ENCODE peak calls at places on chromosomes 13 and 19, in five cellular contexts. B is CD8-positive, alpha-beta T cell; R is breast epithelium; X is fibroblast of lung; Z is naive thymus-derived CD4-positive, alpha-beta T cell. G is an unnamed sample.

GRCh38 chr19:49925486-49925885 is 3.5 kb upstream of the ATF5 start:
- DNase-seq in B (no peak), X (no peak), R (no peak), Z (no peak), G (no peak)

GRCh38 chr19:6577410-6578125 is 13.4 kb downstream of the CD70 start:
- DNase-seq in R (no peak), X (peak; percentile 18), Z (no peak), B (no peak), G (peak; percentile 12)

GRCh38 chr13:44116562-44117315 is 237.0 kb downstream of the LACC1 start:
- DNase-seq in Z (peak; percentile 8), X (peak; percentile 28), R (no peak), B (no peak), G (no peak)

GRCh38 chr19:16385821-16386220 is 61.2 kb downstream of the KLF2 start:
- DNase-seq in B (no peak), R (no peak), Z (no peak), X (no peak), G (no peak)

GRCh38 chr19:42091300-42092266 is 15.6 kb downstream of the ZNF574 start:
- DNase-seq in Z (no peak), R (no peak), B (no peak), X (peak; percentile 59), G (peak; percentile 67)

GRCh38 chr13:83950284-83950683 is 68.0 kb upstream of the SLITRK1 start:
- DNase-seq in X (no peak), Z (no peak), R (no peak), B (no peak), G (no peak)

GRCh38 chr13:79317856-79318255 is 88.2 kb downstream of the RBM26 start:
- DNase-seq in Z (no peak), X (no peak), B (no peak), R (no peak), G (no peak)

GRCh38 chr19:46229442-46229841 is at the start of gene IGFL1:
- DNase-seq in B (no peak), R (no peak), Z (no peak), X (no peak), G (no peak)

GRCh38 chr19:16714702-16715294 is 4.8 kb upstream of the NWD1 start:
- DNase-seq in B (no peak), X (peak; percentile 45), Z (peak; percentile 23), R (no peak), G (peak; percentile 66)

GRCh38 chr19:2616741-2617392 is 85.6 kb downstream of the GNG7 start:
- DNase-seq in Z (no peak), X (no peak), R (no peak), B (no peak), G (no peak)

GRCh38 chr19:2619076-2619475 is 83.4 kb downstream of the GNG7 start:
- DNase-seq in X (peak; percentile 30), R (no peak), Z (no peak), B (no peak), G (no peak)

GRCh38 chr19:2618611-2619010 is 83.9 kb downstream of the GNG7 start:
- DNase-seq in Z (peak; percentile 46), B (no peak), X (peak; percentile 45), R (no peak), G (peak; percentile 29)

GRCh38 chr19:2615782-2616181 is 86.7 kb downstream of the GNG7 start:
- DNase-seq in X (no peak), Z (no peak), B (no peak), R (no peak), G (no peak)

DNA sequence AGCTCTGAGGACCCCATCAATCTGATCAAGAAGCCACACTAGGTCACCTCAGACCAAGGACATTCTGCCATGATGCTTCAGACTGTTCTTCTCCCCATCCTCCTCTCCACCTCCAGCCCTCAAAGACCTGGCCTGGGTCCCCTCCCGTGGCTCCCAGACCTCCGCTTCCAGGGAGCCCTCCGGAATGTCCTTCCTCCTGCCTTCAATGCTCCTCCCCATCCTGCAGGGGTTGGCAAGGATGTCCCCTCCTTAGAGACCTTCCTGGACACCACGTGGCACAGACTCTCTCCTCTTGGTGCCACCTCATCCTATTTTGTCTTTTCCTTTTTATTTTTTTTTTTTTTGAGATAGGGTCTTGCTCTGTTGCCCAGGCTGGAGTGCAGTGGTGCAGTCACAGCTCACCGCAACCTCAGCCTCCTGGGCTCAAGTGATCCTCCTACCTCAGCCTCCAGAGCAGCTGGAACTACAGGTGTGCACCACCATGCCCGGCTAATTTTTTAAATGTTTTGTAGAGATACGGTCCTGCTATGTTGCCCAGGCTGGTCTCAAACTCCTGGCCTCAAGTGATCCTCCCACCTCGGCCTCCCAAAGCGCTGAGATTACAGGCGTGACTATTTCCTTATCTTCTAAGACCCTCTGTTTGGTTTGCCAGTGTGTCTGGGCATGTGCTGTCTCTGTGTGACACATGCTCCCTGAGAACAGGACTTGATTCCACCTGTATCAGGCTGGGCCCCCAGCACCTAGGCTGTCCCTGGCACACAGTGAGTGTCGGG is 84.9 kb downstream of the GNG7 start:
- DNase-seq in Z (no peak), B (no peak), X (no peak), R (no peak), G (no peak)
- H3K4me1 ChIP-seq in Z (peaks cover 66% of the 10 kb centered on the region), B (peaks cover 73% of the 10 kb centered on the region), X (no peaks in the 10 kb centered on the region), R (peaks cover 3% of the 10 kb centered on the region), G (peaks cover 27% of the 10 kb centered on the region)

GRCh38 chr13:48318714-48319457 is 15.3 kb downstream of the RB1 start:
- DNase-seq in X (no peak), R (no peak), Z (peak; percentile 14), B (no peak), G (no peak)

GRCh38 chr13:48315981-48316380 is 12.4 kb downstream of the RB1 start:
- DNase-seq in R (no peak), X (peak; percentile 33), B (no peak), Z (no peak), G (no peak)

GRCh38 chr13:48317511-48317981 is 14.0 kb downstream of the RB1 start:
- DNase-seq in R (no peak), B (no peak), Z (no peak), X (no peak), G (no peak)

GRCh38 chr13:48318014-48318713 is 14.6 kb downstream of the RB1 start:
- DNase-seq in Z (peak; percentile 12), R (no peak), X (no peak), B (no peak), G (no peak)

GRCh38 chr13:48316826-48317510 is 13.4 kb downstream of the RB1 start:
- DNase-seq in B (no peak), R (no peak), Z (no peak), X (no peak), G (no peak)
- H3K4me1 ChIP-seq in B (peaks cover 6% of the 10 kb centered on the region), R (no peaks in the 10 kb centered on the region), Z (no peaks in the 10 kb centered on the region), X (no peaks in the 10 kb centered on the region), G (no peaks in the 10 kb centered on the region)

GRCh38 chr13:33182729-33183128 is 102.8 kb downstream of the STARD13 start:
- DNase-seq in Z (no peak), B (no peak), X (no peak), R (no peak), G (no peak)
- H3K4me1 ChIP-seq in Z (no peaks in the 10 kb centered on the region), B (no peaks in the 10 kb centered on the region), X (peaks cover 9% of the 10 kb centered on the region), R (no peaks in the 10 kb centered on the region), G (peaks cover 23% of the 10 kb centered on the region)

GRCh38 chr13:97330448-97330847 is 103.5 kb upstream of the RAP2A start:
- DNase-seq in X (no peak), Z (no peak), B (no peak), R (no peak), G (no peak)
- H3K4me1 ChIP-seq in X (peaks cover 12% of the 10 kb centered on the region), Z (no peaks in the 10 kb centered on the region), B (no peaks in the 10 kb centered on the region), R (no peaks in the 10 kb centered on the region), G (peaks cover 36% of the 10 kb centered on the region)

GRCh38 chr19:35633727-35634440 is 5.0 kb downstream of the RBM42 start:
- DNase-seq in B (no peak), Z (no peak), X (no peak), R (no peak), G (no peak)
- H3K4me1 ChIP-seq in B (peaks cover 10% of the 10 kb centered on the region), Z (peaks cover 6% of the 10 kb centered on the region), X (peaks cover 3% of the 10 kb centered on the region), R (peaks cover 7% of the 10 kb centered on the region), G (peaks cover 6% of the 10 kb centered on the region)

GRCh38 chr19:29525901-29526729 is at the start of gene VSTM2B:
- DNase-seq in Z (no peak), R (no peak), X (no peak), B (no peak), G (no peak)

GRCh38 chr19:29528946-29529645 is 3.3 kb downstream of the VSTM2B start:
- DNase-seq in Z (no peak), X (no peak), B (no peak), R (no peak), G (no peak)

GRCh38 chr19:29528350-29528945 is 2.7 kb downstream of the VSTM2B start:
- DNase-seq in X (peak; percentile 65), Z (peak; percentile 28), B (peak; percentile 2), R (no peak), G (peak; percentile 49)

GRCh38 chr19:29526730-29527499 is 1.1 kb downstream of the VSTM2B start:
- DNase-seq in B (no peak), X (no peak), R (no peak), Z (no peak), G (no peak)

DNA sequence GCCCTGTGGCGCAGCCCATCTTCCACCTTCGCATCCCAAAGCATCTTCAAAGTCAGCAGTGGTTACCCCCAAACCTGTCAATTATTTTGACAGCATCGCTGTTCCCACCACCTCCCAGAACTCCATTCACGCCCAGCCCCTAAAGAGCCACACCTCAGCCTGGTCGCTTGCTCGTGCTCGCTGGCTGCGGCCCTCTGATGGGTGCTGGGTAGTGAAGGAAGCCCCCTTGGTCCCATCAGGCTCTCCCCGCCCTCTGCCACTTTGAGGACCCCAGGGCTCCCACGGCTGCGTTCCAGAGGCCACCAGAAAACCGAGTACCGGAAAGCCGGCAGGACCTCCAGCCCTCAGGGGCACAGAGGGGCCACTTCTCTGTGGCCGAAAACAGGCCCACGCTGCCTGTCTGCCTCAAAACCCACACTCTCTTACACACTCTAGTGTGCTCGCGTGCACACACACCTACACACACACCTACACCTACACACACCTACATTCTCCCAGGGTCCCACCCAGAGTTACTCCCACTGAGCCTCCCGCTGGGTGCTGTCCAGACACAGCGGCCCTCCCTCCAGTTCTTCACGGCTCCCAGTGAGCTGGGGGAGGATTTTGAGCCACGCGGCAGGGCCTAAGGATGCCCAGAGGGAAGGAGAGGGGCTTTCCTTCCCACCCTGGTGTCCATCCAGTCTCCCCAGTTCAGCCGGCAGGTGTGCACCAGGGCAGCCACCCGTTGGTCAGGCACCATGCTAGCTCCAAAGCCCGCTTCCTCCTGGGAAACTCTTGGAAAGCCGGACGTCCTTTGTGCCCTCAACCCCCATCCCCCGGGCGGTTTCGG is 1.9 kb downstream of the VSTM2B start:
- DNase-seq in Z (no peak), R (no peak), X (no peak), B (no peak), G (no peak)
- H3K4me1 ChIP-seq in Z (peaks cover 5% of the 10 kb centered on the region), R (no peaks in the 10 kb centered on the region), X (no peaks in the 10 kb centered on the region), B (peaks cover 21% of the 10 kb centered on the region), G (no peaks in the 10 kb centered on the region)

G was measured in endothelial cell of umbilical vein.